ENCODE peak calls at places on chromosome 21, in nine cellular contexts. D is NCI-H2081; L is caudate nucleus; T is naive thymus-derived CD4-positive, alpha-beta T cell; G is ELR; V is lower lobe of right lung; U is hippocampal formation; Y is D341Med; O is NCI-H774. J is an unnamed sample.
A peak's percentile ranks its signal among the peaks of the same experiment; 100 is the strongest.

GRCh38 chr21:29025328-29025713 is 853 bp downstream of the USP16 start:
- DNase-seq in Y (no peak), O (no peak), V (no peak), L (no peak), U (no peak), T (no peak), G (peak; percentile 56), D (no peak), J (no peak)

GRCh38 chr21:21146587-21147373 is 148.6 kb downstream of the NCAM2 start:
- DNase-seq in L (no peak), D (no peak), V (no peak), G (no peak), T (no peak), Y (no peak), U (no peak), O (no peak), J (no peak)

GRCh38 chr21:27734146-27734545 is 767.3 kb upstream of the ADAMTS5 start:
- DNase-seq in D (no peak), V (no peak), G (peak; percentile 75), U (no peak), Y (no peak), O (no peak), T (no peak), L (no peak), J (no peak)

GRCh38 chr21:23398726-23399125 is 2208.6 kb downstream of the MRPL39 start:
- DNase-seq in V (no peak), D (no peak), O (no peak), Y (peak; percentile 61), L (no peak), T (no peak), G (no peak), U (no peak), J (no peak)

GRCh38 chr21:42187976-42188653 is 30.8 kb upstream of the ABCG1 start:
- DNase-seq in V (peak; percentile 71), U (peak; percentile 23), T (peak; percentile 89), D (no peak), G (peak; percentile 38), Y (no peak), L (no peak), O (no peak), J (no peak)

GRCh38 chr21:25999935-26000582 is 170.5 kb downstream of the APP start:
- DNase-seq in O (no peak), V (no peak), D (no peak), G (no peak), Y (no peak), U (no peak), T (peak; percentile 42), L (no peak), J (no peak)

GRCh38 chr21:34552324-34553198 is 40.6 kb upstream of the KCNE1 start:
- DNase-seq in L (no peak), O (no peak), Y (no peak), U (no peak), D (no peak), T (no peak), V (no peak), G (no peak), J (no peak)

GRCh38 chr21:31293986-31294385 is 50.1 kb downstream of the TIAM1 start:
- DNase-seq in L (no peak), T (no peak), Y (no peak), O (no peak), D (no peak), V (no peak), G (peak; percentile 77), U (no peak), J (no peak)

GRCh38 chr21:41971891-41972290 is 18.1 kb upstream of the C2CD2 start:
- DNase-seq in V (no peak), T (no peak), G (no peak), D (no peak), O (no peak), U (no peak), L (no peak), Y (no peak), J (no peak)

GRCh38 chr21:14600569-14601308 is 54.6 kb upstream of the SAMSN1 start:
- DNase-seq in T (no peak), L (no peak), O (no peak), G (no peak), Y (no peak), V (no peak), U (no peak), D (no peak), J (no peak)

GRCh38 chr21:42456457-42456856 is 39.6 kb downstream of the RSPH1 start:
- DNase-seq in O (no peak), G (peak; percentile 2), T (peak; percentile 42), D (no peak), Y (no peak), U (no peak), L (no peak), V (no peak), J (no peak)

GRCh38 chr21:34364921-34365320 is 1.1 kb downstream of the KCNE2 start:
- DNase-seq in D (no peak), T (no peak), Y (no peak), L (no peak), G (no peak), O (no peak), U (no peak), V (no peak), J (no peak)

GRCh38 chr21:42381347-42381984 is 14.4 kb downstream of the TMPRSS3 start:
- DNase-seq in U (no peak), T (no peak), D (peak; percentile 30), G (peak; percentile 31), Y (peak; percentile 79), V (peak; percentile 58), L (no peak), O (no peak), J (no peak)

GRCh38 chr21:17668479-17668878 is 55.8 kb upstream of the BTG3 start:
- DNase-seq in V (no peak), L (no peak), U (no peak), G (no peak), Y (no peak), O (no peak), T (no peak), D (no peak), J (no peak)

GRCh38 chr21:37195078-37195477 is 72.1 kb downstream of the VPS26C start:
- DNase-seq in Y (peak; percentile 63), T (no peak), U (no peak), V (no peak), L (no peak), G (no peak), O (no peak), D (no peak), J (no peak)

GRCh38 chr21:46509760-46510159 is 51.1 kb downstream of the DIP2A start:
- DNase-seq in O (no peak), D (peak; percentile 89), T (no peak), Y (peak; percentile 81), V (no peak), G (no peak), L (no peak), U (no peak), J (no peak)

GRCh38 chr21:28272272-28272992 is 720.2 kb downstream of the LTN1 start:
- DNase-seq in T (no peak), V (no peak), G (no peak), Y (no peak), O (no peak), U (no peak), D (no peak), L (no peak), J (no peak)

GRCh38 chr21:42384999-42385398 is 10.9 kb downstream of the TMPRSS3 start:
- DNase-seq in V (no peak), Y (no peak), L (no peak), U (no peak), G (no peak), T (no peak), D (no peak), O (no peak), J (no peak)

GRCh38 chr21:26813426-26813998 is 31.7 kb downstream of the ADAMTS1 start:
- DNase-seq in Y (peak; percentile 41), L (no peak), O (no peak), V (no peak), G (no peak), T (no peak), U (no peak), D (no peak), J (no peak)

GRCh38 chr21:42724226-42724920 is 71.0 kb downstream of the PDE9A start:
- DNase-seq in T (no peak), L (no peak), V (no peak), U (no peak), Y (no peak), O (no peak), D (no peak), G (peak; percentile 87), J (no peak)

GRCh38 chr21:14321042-14321441 is 61.9 kb downstream of the HSPA13 start:
- DNase-seq in U (no peak), O (no peak), V (no peak), D (no peak), Y (no peak), L (no peak), T (no peak), G (peak; percentile 46), J (no peak)

GRCh38 chr21:22120616-22121266 is 1122.5 kb downstream of the NCAM2 start:
- DNase-seq in O (no peak), T (no peak), U (no peak), V (no peak), L (no peak), Y (no peak), D (no peak), G (peak; percentile 55), J (no peak)

GRCh38 chr21:36155603-36156338 is 853 bp upstream of the DOP1B start:
- DNase-seq in L (no peak), V (peak; percentile 86), D (no peak), O (peak; percentile 49), Y (no peak), U (no peak), T (peak; percentile 16), G (no peak), J (no peak)

GRCh38 chr21:28148400-28149064 is 844.1 kb downstream of the LTN1 start:
- DNase-seq in D (peak; percentile 3), T (no peak), Y (no peak), L (no peak), V (no peak), G (no peak), U (no peak), O (no peak), J (no peak)

GRCh38 chr21:43815107-43815742 is 25.8 kb downstream of the RRP1 start:
- DNase-seq in T (no peak), D (no peak), U (no peak), Y (no peak), L (no peak), G (no peak), V (no peak), O (no peak), J (no peak)

GRCh38 chr21:43362928-43363314 is 64.0 kb downstream of the SIK1 start:
- DNase-seq in T (no peak), O (no peak), L (no peak), U (no peak), G (no peak), D (no peak), Y (no peak), V (no peak), J (no peak)

GRCh38 chr21:16002872-16003466 is 273.2 kb downstream of the USP25 start:
- DNase-seq in Y (no peak), O (no peak), V (no peak), U (peak; percentile 69), G (peak; percentile 49), D (no peak), T (no peak), L (no peak), J (no peak)

GRCh38 chr21:27168084-27168483 is 201.2 kb upstream of the ADAMTS5 start:
- DNase-seq in V (no peak), U (no peak), O (no peak), Y (no peak), D (no peak), L (no peak), G (peak; percentile 3), T (no peak), J (no peak)

GRCh38 chr21:36186506-36187399 is 30.1 kb downstream of the DOP1B start:
- DNase-seq in G (no peak), Y (no peak), L (peak; percentile 18), T (no peak), U (no peak), V (no peak), O (no peak), D (no peak), J (no peak)

GRCh38 chr21:41947596-41948403 is 6.0 kb downstream of the C2CD2 start:
- DNase-seq in U (peak; percentile 90), V (no peak), D (no peak), G (peak; percentile 38), T (no peak), O (no peak), L (peak; percentile 82), Y (no peak), J (peak; percentile 83)

GRCh38 chr21:42975886-42976608 is 1.7 kb downstream of the PKNOX1 start:
- DNase-seq in O (no peak), Y (no peak), V (no peak), D (no peak), T (no peak), L (no peak), G (no peak), U (no peak), J (no peak)